ENCODE peak calls at places on chromosomes 2 and 18, in five cellular contexts. H, E, U, X and T are unnamed samples.

GRCh38 chr18:55001625-55002024 is 42.4 kb upstream of the CCDC68 start:
- DNase-seq in H (no peak), E (no peak), U (no peak), X (no peak), T (no peak)

GRCh38 chr2:191701696-191702095 is 23.8 kb downstream of the NABP1 start:
- DNase-seq in E (no peak), X (no peak), U (no peak), H (no peak), T (no peak)

GRCh38 chr2:73268368-73268830 is 15.9 kb downstream of the FBXO41 start:
- DNase-seq in E (no peak), X (no peak), U (no peak), H (no peak), T (no peak)

GRCh38 chr2:215746507-215747243 is 266.7 kb downstream of the MREG start:
- DNase-seq in H (no peak), X (no peak), U (no peak), E (no peak), T (no peak)

GRCh38 chr2:216858312-216858711 is 1.6 kb downstream of the TNP1 start:
- DNase-seq in E (no peak), X (no peak), U (no peak), H (no peak), T (no peak)

GRCh38 chr2:189751080-189751658 is 11.4 kb downstream of the OSGEPL1 start:
- DNase-seq in U (no peak), H (peak), X (peak), E (peak), T (no peak)

GRCh38 chr2:20999906-21000645 is 43.8 kb downstream of the APOB start:
- DNase-seq in E (no peak), H (no peak), X (no peak), U (no peak), T (no peak)

GRCh38 chr18:5391427-5391826 is 95.9 kb upstream of the ZBTB14 start:
- DNase-seq in E (no peak), H (no peak), U (no peak), X (no peak), T (no peak)

GRCh38 chr2:180980185-180980942 is at the start of gene UBE2E3:
- DNase-seq in H (peak), U (no peak), X (peak), E (peak), T (peak)

GRCh38 chr2:144942516-144943256 is 422.8 kb upstream of the ZEB2 start:
- DNase-seq in H (no peak), E (peak), X (no peak), U (no peak), T (no peak)

GRCh38 chr2:80719607-80720006 is 415.1 kb upstream of the LRRTM1 start:
- DNase-seq in U (no peak), H (no peak), E (no peak), X (no peak), T (no peak)

GRCh38 chr18:32722279-32722678 is 50.5 kb downstream of the KLHL14 start:
- DNase-seq in X (no peak), E (no peak), H (no peak), U (no peak), T (no peak)

GRCh38 chr18:49041677-49042570 is 91.2 kb upstream of the SMAD7 start:
- DNase-seq in X (no peak), H (peak), U (no peak), E (peak), T (no peak)

GRCh38 chr2:10218036-10218435 is 84.7 kb upstream of the HPCAL1 start:
- DNase-seq in H (no peak), U (no peak), X (no peak), E (no peak), T (no peak)

GRCh38 chr18:33567705-33568104 is 10.3 kb upstream of the ASXL3 start:
- DNase-seq in U (no peak), X (no peak), E (no peak), H (no peak), T (no peak)

GRCh38 chr18:59996370-59996966 is 96.7 kb downstream of the PMAIP1 start:
- DNase-seq in H (no peak), X (peak), E (peak), U (no peak), T (no peak)

GRCh38 chr2:73749314-73749713 is 12.2 kb upstream of the TPRKB start:
- DNase-seq in X (no peak), E (no peak), U (no peak), H (no peak), T (no peak)

GRCh38 chr2:26585100-26585499 is 56.1 kb downstream of the CIB4 start:
- DNase-seq in U (no peak), X (no peak), H (no peak), E (no peak), T (no peak)

GRCh38 chr18:30177056-30177455 is 865.5 kb downstream of the DSC3 start:
- DNase-seq in X (no peak), E (no peak), U (no peak), H (no peak), T (no peak)

GRCh38 chr2:19346983-19347618 is 11.3 kb downstream of the OSR1 start:
- DNase-seq in E (no peak), X (no peak), U (no peak), H (no peak), T (no peak)

GRCh38 chr2:168118733-168119518 is 128.5 kb downstream of the STK39 start:
- DNase-seq in U (peak), X (peak), E (no peak), H (peak), T (no peak)

GRCh38 chr2:196925768-196926561 is 542 bp downstream of the PGAP1 start:
- DNase-seq in U (no peak), X (no peak), H (peak), E (peak), T (peak)

GRCh38 chr2:59174536-59175243 is 933.6 kb upstream of the FANCL start:
- DNase-seq in E (no peak), H (no peak), U (no peak), X (no peak), T (no peak)

GRCh38 chr2:45891719-45892118 is 240.2 kb downstream of the PRKCE start:
- DNase-seq in X (no peak), E (no peak), H (no peak), U (no peak), T (no peak)

GRCh38 chr2:11092693-11093335 is 62.5 kb upstream of the SLC66A3 start:
- DNase-seq in X (no peak), H (no peak), U (no peak), E (no peak), T (no peak)

GRCh38 chr2:211901226-211901625 is 637.4 kb downstream of the ERBB4 start:
- DNase-seq in X (no peak), H (no peak), U (no peak), E (no peak), T (no peak)

GRCh38 chr18:24130494-24130893 is 8.4 kb upstream of the CABYR start:
- DNase-seq in H (no peak), E (no peak), U (no peak), X (no peak), T (no peak)

GRCh38 chr2:64192080-64192479 is 47.9 kb upstream of the PELI1 start:
- DNase-seq in U (no peak), E (no peak), H (no peak), X (no peak), T (no peak)

GRCh38 chr18:8121942-8122480 is 487.2 kb upstream of the RAB12 start:
- DNase-seq in E (no peak), U (peak), H (no peak), X (no peak), T (no peak)

GRCh38 chr18:70405051-70405450 is 116.2 kb downstream of the SOCS6 start:
- DNase-seq in U (no peak), H (no peak), X (no peak), E (no peak), T (no peak)

GRCh38 chr2:21038403-21039073 is 5.3 kb downstream of the APOB start:
- DNase-seq in H (no peak), U (no peak), X (peak), E (no peak), T (no peak)

GRCh38 chr2:225328192-225328591 is 71.3 kb upstream of the NYAP2 start:
- DNase-seq in U (no peak), H (no peak), X (no peak), E (no peak), T (no peak)

GRCh38 chr2:217370391-217370790 is 510.5 kb upstream of the TNP1 start:
- DNase-seq in H (no peak), X (no peak), U (peak), E (no peak), T (no peak)

GRCh38 chr18:63000839-63001238 is 285.5 kb downstream of the PHLPP1 start:
- DNase-seq in E (no peak), H (no peak), U (no peak), X (no peak), T (no peak)

GRCh38 chr18:79599503-79599931 is 80.1 kb upstream of the CTDP1 start:
- DNase-seq in X (no peak), E (peak), U (no peak), H (no peak), T (no peak)

GRCh38 chr2:210389856-210390255 is 74.9 kb upstream of the MYL1 start:
- DNase-seq in H (no peak), U (no peak), X (no peak), E (peak), T (no peak)

GRCh38 chr2:44731505-44731904 is 210.0 kb upstream of the SIX3 start:
- DNase-seq in E (no peak), H (no peak), U (no peak), X (no peak), T (no peak)